ENCODE peak calls at places on chromosomes 5 and 9, in six cellular contexts. One of them, this sample, is unnamed.

GRCh38 chr9:38286357-38286756 is 106.1 kb upstream of the ALDH1B1 start:
- DNase-seq in HCT116: no peak
- DNase-seq in HFF-Myc: no peak
- DNase-seq in GM06990: no peak
- DNase-seq in B cell: no peak
- DNase-seq in fibroblast of mammary gland: no peak
- DNase-seq in this sample: no peak

GRCh38 chr5:37552770-37553719 is 173.9 kb downstream of the WDR70 start:
- DNase-seq in HCT116: no peak
- DNase-seq in HFF-Myc: peak; percentile 16
- DNase-seq in GM06990: no peak
- DNase-seq in B cell: no peak
- DNase-seq in fibroblast of mammary gland: peak; percentile 40
- DNase-seq in this sample: no peak

GRCh38 chr5:179550511-179551342 is at the start of gene RUFY1:
- DNase-seq in HCT116: peak; percentile 37
- DNase-seq in HFF-Myc: no peak
- DNase-seq in GM06990: peak; percentile 93
- DNase-seq in B cell: peak; percentile 91
- DNase-seq in fibroblast of mammary gland: peak; percentile 73
- DNase-seq in this sample: peak; percentile 84

GRCh38 chr5:67163863-67164595 is 32.6 kb downstream of the CD180 start:
- DNase-seq in HCT116: no peak
- DNase-seq in HFF-Myc: no peak
- DNase-seq in GM06990: no peak
- DNase-seq in B cell: no peak
- DNase-seq in fibroblast of mammary gland: no peak
- DNase-seq in this sample: no peak

GRCh38 chr9:131656356-131657030 is 83.4 kb downstream of the RAPGEF1 start:
- DNase-seq in HCT116: no peak
- DNase-seq in HFF-Myc: no peak
- DNase-seq in GM06990: peak; percentile 77
- DNase-seq in B cell: peak; percentile 93
- DNase-seq in fibroblast of mammary gland: no peak
- DNase-seq in this sample: peak; percentile 69

GRCh38 chr5:32475338-32476097 is 31.0 kb upstream of the ZFR start:
- DNase-seq in HCT116: no peak
- DNase-seq in HFF-Myc: no peak
- DNase-seq in GM06990: no peak
- DNase-seq in B cell: no peak
- DNase-seq in fibroblast of mammary gland: no peak
- DNase-seq in this sample: no peak

GRCh38 chr5:124613273-124613953 is 133.0 kb downstream of the ZNF608 start:
- DNase-seq in HCT116: no peak
- DNase-seq in HFF-Myc: no peak
- DNase-seq in GM06990: no peak
- DNase-seq in B cell: no peak
- DNase-seq in fibroblast of mammary gland: no peak
- DNase-seq in this sample: no peak

GRCh38 chr5:159258361-159258760 is 4.7 kb upstream of the UBLCP1 start:
- DNase-seq in HCT116: no peak
- DNase-seq in HFF-Myc: no peak
- DNase-seq in GM06990: no peak
- DNase-seq in B cell: no peak
- DNase-seq in fibroblast of mammary gland: no peak
- DNase-seq in this sample: no peak

GRCh38 chr9:36748322-36748899 is 175.7 kb downstream of the MELK start:
- DNase-seq in HCT116: no peak
- DNase-seq in HFF-Myc: no peak
- DNase-seq in GM06990: no peak
- DNase-seq in B cell: peak; percentile 41
- DNase-seq in fibroblast of mammary gland: peak; percentile 34
- DNase-seq in this sample: peak; percentile 69

GRCh38 chr9:13513710-13514444 is 234.4 kb upstream of the MPDZ start:
- DNase-seq in HCT116: no peak
- DNase-seq in HFF-Myc: peak; percentile 15
- DNase-seq in GM06990: no peak
- DNase-seq in B cell: no peak
- DNase-seq in fibroblast of mammary gland: no peak
- DNase-seq in this sample: no peak

GRCh38 chr9:21616082-21616778 is 134.1 kb upstream of the IFNE start:
- DNase-seq in HCT116: peak; percentile 93
- DNase-seq in HFF-Myc: peak; percentile 31
- DNase-seq in GM06990: no peak
- DNase-seq in B cell: no peak
- DNase-seq in fibroblast of mammary gland: peak; percentile 96
- DNase-seq in this sample: no peak

GRCh38 chr5:79924936-79925893 is 65.8 kb downstream of the MTX3 start:
- DNase-seq in HCT116: no peak
- DNase-seq in HFF-Myc: no peak
- DNase-seq in GM06990: no peak
- DNase-seq in B cell: peak; percentile 11
- DNase-seq in fibroblast of mammary gland: peak; percentile 34
- DNase-seq in this sample: no peak

GRCh38 chr9:94812343-94812742 is 85.8 kb downstream of the AOPEP start:
- DNase-seq in HCT116: no peak
- DNase-seq in HFF-Myc: no peak
- DNase-seq in GM06990: no peak
- DNase-seq in B cell: no peak
- DNase-seq in fibroblast of mammary gland: peak; percentile 52
- DNase-seq in this sample: no peak

DNA sequence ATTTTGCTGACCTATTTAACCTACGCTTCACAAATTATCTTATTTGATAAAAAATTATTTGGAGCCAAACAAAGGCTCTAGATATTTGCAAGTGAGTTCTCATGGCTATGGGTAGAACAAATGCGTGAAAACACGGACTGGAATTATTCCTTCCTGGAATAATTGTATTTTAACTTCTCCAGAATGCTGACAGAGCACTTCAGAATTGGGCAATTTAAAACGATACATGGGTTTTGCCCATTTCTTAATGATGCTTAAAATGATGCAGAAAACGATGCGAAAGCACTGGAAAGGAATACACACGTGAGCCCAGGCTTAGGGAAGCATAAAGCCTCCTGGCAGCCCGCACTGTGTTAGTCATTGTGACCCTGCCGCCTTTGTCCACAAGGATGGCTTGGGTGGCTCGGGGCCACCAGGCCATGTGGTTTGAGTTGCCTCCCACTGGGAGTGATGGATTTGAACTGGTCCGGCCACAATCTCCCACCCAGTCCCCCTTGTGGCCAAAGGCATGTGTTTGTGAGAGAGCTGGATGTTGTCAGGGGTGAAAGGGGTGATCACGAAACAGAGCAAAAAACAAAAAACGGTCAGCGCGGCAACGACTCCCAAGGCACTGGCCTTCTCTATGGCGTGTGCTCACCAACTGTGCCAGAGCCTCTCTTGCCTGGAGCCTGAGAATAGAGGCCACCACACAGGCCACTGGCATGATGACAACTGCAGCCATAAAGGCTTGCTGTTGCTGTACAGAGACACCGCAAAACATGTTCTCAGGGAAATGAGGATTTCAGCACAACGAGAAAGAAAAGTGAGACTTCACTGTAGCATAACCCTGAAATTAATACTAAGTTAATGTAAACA is 234.2 kb upstream of the ADAMTS16 start:
- DNase-seq in HCT116: no peak
- DNase-seq in HFF-Myc: no peak
- DNase-seq in GM06990: no peak
- DNase-seq in B cell: no peak
- DNase-seq in fibroblast of mammary gland: peak; percentile 45
- DNase-seq in this sample: no peak
- TF ChIP-seq CTCF in HCT116: no peak
- TF ChIP-seq CTCF in HFF-Myc: no peak
- TF ChIP-seq CTCF in GM06990: peak; percentile 11
- TF ChIP-seq CTCF in B cell: no peak
- TF ChIP-seq CTCF in fibroblast of mammary gland: no peak
- TF ChIP-seq CTCF in this sample: no peak

DNA sequence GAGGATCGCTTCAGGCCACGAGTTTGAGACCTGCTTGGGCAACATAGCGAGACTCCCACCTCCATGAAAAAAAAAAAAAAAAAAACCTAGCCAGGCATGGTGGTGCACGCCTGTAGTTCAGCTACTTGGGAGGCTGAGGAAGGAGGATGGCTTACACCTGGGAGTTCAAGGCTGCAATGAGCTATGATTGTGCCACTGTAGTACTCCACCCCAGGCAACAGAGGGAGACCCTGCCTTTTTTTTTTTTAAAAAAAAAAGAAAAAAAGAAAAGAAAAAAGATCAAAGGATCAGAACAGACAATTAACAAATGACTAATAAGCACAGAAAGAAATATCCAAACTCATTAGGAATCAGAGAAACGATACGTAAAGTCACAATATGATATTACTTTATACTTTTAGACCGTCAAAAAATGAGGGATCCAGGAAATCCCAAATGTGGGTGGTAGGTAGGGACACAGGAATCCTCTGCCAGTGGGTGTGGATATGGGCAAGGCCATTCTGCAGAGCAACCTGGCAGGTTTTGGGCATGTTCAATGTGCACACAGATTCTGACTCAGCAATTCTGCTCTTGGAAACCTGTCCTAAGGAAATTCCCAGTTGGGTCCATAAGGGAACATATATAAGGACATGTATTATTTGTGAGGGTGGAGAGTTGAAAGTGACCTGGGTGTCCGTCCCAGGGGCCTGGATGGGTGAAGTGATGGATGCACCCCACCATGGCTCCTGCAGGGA is 144.7 kb upstream of the TBC1D2 start:
- DNase-seq in HCT116: no peak
- DNase-seq in HFF-Myc: no peak
- DNase-seq in GM06990: no peak
- DNase-seq in B cell: no peak
- DNase-seq in fibroblast of mammary gland: no peak
- DNase-seq in this sample: no peak
- TF ChIP-seq CTCF in HCT116: no peak
- TF ChIP-seq CTCF in HFF-Myc: peak; percentile 2
- TF ChIP-seq CTCF in GM06990: no peak
- TF ChIP-seq CTCF in B cell: no peak
- TF ChIP-seq CTCF in fibroblast of mammary gland: peak; percentile 5
- TF ChIP-seq CTCF in this sample: no peak

GRCh38 chr5:120813551-120813950 is 349.5 kb downstream of the PRR16 start:
- DNase-seq in HCT116: no peak
- DNase-seq in HFF-Myc: no peak
- DNase-seq in GM06990: no peak
- DNase-seq in B cell: no peak
- DNase-seq in fibroblast of mammary gland: no peak
- DNase-seq in this sample: no peak

GRCh38 chr5:120818128-120818527 is 354.0 kb downstream of the PRR16 start:
- DNase-seq in HCT116: no peak
- DNase-seq in HFF-Myc: no peak
- DNase-seq in GM06990: no peak
- DNase-seq in B cell: no peak
- DNase-seq in fibroblast of mammary gland: no peak
- DNase-seq in this sample: no peak

DNA sequence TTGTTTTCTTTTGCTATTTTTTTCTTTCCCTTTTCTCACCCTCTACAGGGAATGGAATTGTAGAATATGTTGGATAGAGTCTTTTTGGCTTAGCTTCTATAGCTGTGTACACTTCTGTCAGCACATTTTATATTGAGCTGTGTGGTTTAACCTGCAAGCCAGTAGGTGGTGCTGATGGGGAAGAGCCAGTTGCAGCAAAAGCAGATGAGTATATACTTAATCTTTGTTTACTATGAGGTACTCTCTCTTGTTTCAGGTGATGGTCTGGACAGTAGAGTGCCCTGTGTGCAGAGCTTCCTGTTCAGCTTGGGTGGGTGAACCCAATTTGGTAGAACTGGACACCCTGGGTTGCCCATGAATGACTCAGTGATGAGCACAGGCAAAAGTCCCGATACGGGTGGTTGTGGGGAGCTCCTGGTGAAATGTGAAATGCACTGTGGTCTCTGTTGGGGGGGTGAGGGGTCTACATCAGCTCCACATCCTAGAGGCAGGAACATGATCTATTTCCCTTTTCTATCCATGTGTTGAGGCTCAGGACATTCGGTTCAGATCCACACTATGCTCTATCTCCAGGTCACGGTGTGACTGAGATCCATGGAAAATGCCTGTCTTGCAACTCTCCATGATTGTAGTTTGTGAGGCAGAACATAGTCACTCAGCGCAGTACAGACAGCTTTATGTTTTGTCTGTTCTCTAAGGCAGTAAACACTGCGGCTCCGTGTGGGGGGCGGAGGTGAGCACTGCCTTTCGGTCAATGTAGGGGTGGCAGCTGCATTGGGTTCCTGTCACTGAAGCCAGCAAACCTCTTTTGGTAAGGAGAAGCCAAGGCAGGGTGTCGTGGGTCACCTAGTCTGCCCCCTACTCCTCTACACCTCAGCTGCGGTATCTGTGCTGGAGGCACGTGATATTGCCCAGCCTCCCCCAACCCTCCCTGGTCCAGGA is 353.2 kb downstream of the PRR16 start:
- DNase-seq in HCT116: no peak
- DNase-seq in HFF-Myc: no peak
- DNase-seq in GM06990: no peak
- DNase-seq in B cell: no peak
- DNase-seq in fibroblast of mammary gland: peak; percentile 44
- DNase-seq in this sample: no peak
- TF ChIP-seq CTCF in HCT116: no peak
- TF ChIP-seq CTCF in HFF-Myc: peak; percentile 51
- TF ChIP-seq CTCF in GM06990: peak; percentile 26
- TF ChIP-seq CTCF in B cell: no peak
- TF ChIP-seq CTCF in fibroblast of mammary gland: peak; percentile 68
- TF ChIP-seq CTCF in this sample: peak; percentile 4

GRCh38 chr9:70318002-70318401 is 59.2 kb downstream of the SMC5 start:
- DNase-seq in HCT116: no peak
- DNase-seq in HFF-Myc: no peak
- DNase-seq in GM06990: no peak
- DNase-seq in B cell: no peak
- DNase-seq in fibroblast of mammary gland: no peak
- DNase-seq in this sample: no peak
- TF ChIP-seq CTCF in HCT116: no peak
- TF ChIP-seq CTCF in HFF-Myc: peak; percentile 25
- TF ChIP-seq CTCF in GM06990: no peak
- TF ChIP-seq CTCF in B cell: no peak
- TF ChIP-seq CTCF in fibroblast of mammary gland: peak; percentile 7
- TF ChIP-seq CTCF in this sample: no peak

DNA sequence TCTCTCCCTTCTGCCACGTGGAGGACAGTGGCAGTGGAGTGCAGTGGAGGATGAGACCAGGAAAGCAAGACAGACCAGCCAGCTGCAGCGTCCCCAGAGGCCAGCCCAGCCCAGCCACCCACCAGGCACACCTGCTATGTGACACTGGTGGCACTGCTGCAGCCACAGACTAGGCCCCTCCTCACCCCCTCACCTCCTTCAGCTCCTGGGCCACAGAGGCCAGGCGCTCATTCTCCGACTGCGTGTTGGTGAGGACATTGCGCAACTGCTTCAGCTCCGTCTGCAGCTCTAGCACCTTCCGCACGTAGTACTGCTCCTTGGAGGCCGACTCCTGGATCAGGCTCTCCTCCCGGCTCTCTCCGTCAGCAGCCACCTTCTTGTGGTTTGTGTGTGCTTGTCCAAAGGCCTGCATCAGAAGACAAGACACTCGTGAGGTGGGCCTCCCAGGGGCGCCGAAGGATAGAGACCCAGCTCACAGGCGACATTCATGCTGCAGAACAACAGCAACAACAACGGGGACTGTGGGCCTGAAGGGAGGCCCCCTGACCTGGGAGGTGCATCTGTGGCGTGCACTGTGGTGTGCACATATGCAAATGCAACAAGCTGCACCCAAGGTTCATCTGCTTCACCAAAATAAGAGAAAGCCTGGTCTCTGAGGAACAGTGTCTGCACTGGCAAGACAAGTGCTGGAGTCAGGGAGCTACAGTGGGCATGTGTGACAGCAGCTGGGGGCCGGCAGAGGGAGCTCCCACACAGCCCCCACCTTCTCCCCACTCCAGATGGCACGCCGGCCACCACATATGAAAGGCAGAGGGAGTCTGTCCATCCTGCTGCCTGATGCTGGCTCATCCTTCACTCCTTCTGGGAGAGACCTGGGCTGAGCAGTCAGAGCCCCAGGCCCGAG is 35.5 kb downstream of the BICD2 start:
- DNase-seq in HCT116: no peak
- DNase-seq in HFF-Myc: no peak
- DNase-seq in GM06990: peak; percentile 58
- DNase-seq in B cell: peak; percentile 73
- DNase-seq in fibroblast of mammary gland: peak; percentile 19
- DNase-seq in this sample: peak; percentile 75
- TF ChIP-seq CTCF in HCT116: no peak
- TF ChIP-seq CTCF in HFF-Myc: peak; percentile 71
- TF ChIP-seq CTCF in GM06990: peak; percentile 68
- TF ChIP-seq CTCF in B cell: peak; percentile 78
- TF ChIP-seq CTCF in fibroblast of mammary gland: peak; percentile 29
- TF ChIP-seq CTCF in this sample: peak; percentile 44